ENCODE peak calls at places on chromosome 1, in four cellular contexts. T, U, W and F are unnamed samples. For H3K9me3, the result is how much of the 10 kb centered on the place peaks cover.

GRCh38 chr1:27027575-27028250 is 15.1 kb upstream of the TENT5B start:
- DNase-seq in U (peak), T (no peak), W (no peak), F (peak)

GRCh38 chr1:158124034-158124433 is 56.7 kb upstream of the CD1D start:
- DNase-seq in W (no peak), U (no peak), T (no peak), F (no peak)

GRCh38 chr1:1783320-1783719 is 5.0 kb upstream of the NADK start:
- DNase-seq in U (no peak), T (no peak), W (no peak), F (no peak)

GRCh38 chr1:91282695-91283420 is 121.8 kb downstream of the HFM1 start:
- DNase-seq in W (peak), U (peak), T (peak), F (peak)

GRCh38 chr1:158043232-158043631 is 49.8 kb downstream of the KIRREL1 start:
- DNase-seq in T (no peak), W (no peak), U (peak), F (no peak)

GRCh38 chr1:59316497-59317128 is 19.7 kb downstream of the FGGY start:
- DNase-seq in W (peak), T (no peak), U (no peak), F (no peak)

GRCh38 chr1:2975466-2976179 is 45.6 kb upstream of the ACTRT2 start:
- DNase-seq in W (no peak), T (no peak), U (no peak), F (no peak)

GRCh38 chr1:61268546-61269243 is 186.3 kb downstream of the NFIA start:
- DNase-seq in U (no peak), W (no peak), T (no peak), F (no peak)

GRCh38 chr1:212589434-212589833 is 19.1 kb upstream of the ATF3 start:
- DNase-seq in W (no peak), U (no peak), T (no peak), F (no peak)

GRCh38 chr1:18479484-18479883 is 1.2 kb upstream of the KLHDC7A start:
- DNase-seq in T (no peak), U (no peak), W (no peak), F (no peak)

GRCh38 chr1:61589382-61589765 is 135.6 kb downstream of the TM2D1 start:
- DNase-seq in T (no peak), U (no peak), W (no peak), F (no peak)

GRCh38 chr1:27408151-27408550 is 15.7 kb downstream of the GPR3 start:
- DNase-seq in U (no peak), W (no peak), T (no peak), F (no peak)

GRCh38 chr1:214310010-214310409 is 29.1 kb downstream of the SMYD2 start:
- DNase-seq in T (no peak), U (no peak), W (no peak), F (no peak)

GRCh38 chr1:20017741-20018140 is 38.3 kb upstream of the PLA2G2A start:
- DNase-seq in W (no peak), U (no peak), T (no peak), F (no peak)
- H3K9me3 ChIP-seq in W (under half), U (under half), T (under half), F (under half)

DNA sequence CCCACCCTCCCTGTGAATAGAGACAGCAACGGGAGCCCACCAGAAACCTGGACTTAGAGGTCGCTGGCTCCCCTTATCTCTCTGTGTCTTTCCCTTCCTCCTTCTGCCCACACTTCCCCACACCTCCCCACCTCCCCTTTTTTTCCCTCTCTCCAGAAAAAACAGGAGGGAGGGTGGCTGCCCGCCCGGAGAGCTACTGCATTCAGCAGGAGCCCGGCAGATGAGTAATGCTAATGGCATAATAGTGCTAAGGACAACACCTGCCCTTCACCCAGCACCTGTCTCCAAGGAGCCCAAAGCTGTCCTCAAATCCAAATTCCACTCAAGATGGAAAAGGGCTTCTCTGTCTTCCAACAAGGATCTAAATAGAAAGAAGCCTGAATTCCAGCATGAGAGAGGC is 11.4 kb upstream of the PRELP start:
- DNase-seq in W (no peak), U (no peak), T (no peak), F (no peak)
- TF ChIP-seq ESRRA in W (no peak), U (no peak), T (no peak), F (no peak)

DNA sequence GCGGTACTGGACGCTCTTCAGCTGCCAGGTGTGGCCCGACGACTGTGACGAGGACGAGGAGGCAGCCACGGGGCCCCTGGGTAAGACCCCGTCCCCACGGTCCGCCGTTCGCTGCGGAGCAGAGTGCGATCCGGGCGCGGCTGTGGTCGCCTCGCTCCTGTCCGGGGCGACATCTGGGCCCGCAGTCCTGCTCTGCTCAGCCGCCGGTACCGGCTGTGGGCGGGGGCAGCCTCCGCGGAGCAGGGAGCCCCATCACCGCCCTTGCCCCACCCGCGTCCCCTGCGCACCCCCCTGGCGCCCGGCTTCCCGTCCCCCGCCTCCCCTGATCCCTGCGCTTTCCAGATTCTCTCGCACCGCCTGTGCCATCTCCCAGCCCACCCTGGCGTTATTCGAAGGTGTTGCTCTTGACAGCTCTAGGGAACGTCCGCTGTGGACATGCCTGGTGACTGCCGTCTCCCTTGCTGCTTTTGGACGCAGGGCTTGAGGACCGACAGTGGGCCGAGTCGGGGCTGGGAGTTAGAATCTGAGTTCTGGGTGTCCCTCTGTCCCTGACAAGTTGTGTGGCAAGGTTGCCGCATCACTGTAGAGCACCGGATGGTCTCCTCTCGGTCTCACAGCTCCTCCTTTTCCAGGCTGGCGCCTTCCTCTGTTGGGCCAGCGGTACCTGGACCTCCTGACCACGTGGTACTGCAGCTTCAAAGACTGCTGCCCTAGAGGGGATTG is 599 bp downstream of the TOR3A start:
- DNase-seq in W (no peak), U (peak), T (peak), F (peak)
- H3K9me3 ChIP-seq in W (under half), U (under half), T (under half), F (under half)

GRCh38 chr1:20723159-20723536 is 5.3 kb upstream of the KIF17 start:
- DNase-seq in T (no peak), W (no peak), U (no peak), F (no peak)

GRCh38 chr1:20721117-20722061 is 3.6 kb upstream of the KIF17 start:
- DNase-seq in U (no peak), T (no peak), W (no peak), F (no peak)

GRCh38 chr1:20719261-20719660 is 1.5 kb upstream of the KIF17 start:
- DNase-seq in U (no peak), T (no peak), W (no peak), F (no peak)

GRCh38 chr1:20719871-20720620 is 2.2 kb upstream of the KIF17 start:
- DNase-seq in T (no peak), U (no peak), W (no peak), F (no peak)

GRCh38 chr1:20720631-20721051 is 2.8 kb upstream of the KIF17 start:
- DNase-seq in T (no peak), W (no peak), U (no peak), F (no peak)
- TF ChIP-seq ESRRA in T (no peak), W (no peak), U (no peak), F (no peak)

GRCh38 chr1:10540277-10541005 is 65.7 kb downstream of the PEX14 start:
- DNase-seq in W (no peak), U (no peak), T (no peak), F (no peak)
- H3K9me3 ChIP-seq in W (under half), U (under half), T (under half), F (under half)

DNA sequence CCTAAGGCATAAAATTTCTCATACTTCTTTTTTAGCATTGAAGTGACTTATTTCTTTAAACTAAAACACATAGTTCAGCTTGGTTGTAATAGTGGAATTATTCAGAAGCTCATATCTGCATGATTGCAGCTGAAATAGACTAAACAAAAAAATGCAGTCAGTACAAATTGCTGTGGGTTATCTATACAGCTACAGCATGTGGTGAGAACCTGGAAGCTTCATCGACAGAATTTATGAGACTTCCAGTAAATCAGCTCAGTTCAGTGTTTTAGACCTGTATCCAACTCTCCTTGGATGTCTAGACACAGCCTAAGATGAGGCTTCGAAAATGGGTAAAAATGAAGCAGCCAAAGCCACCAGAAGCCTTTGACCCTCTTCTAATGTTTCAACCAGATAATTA is 127.1 kb upstream of the C1orf105 start:
- DNase-seq in T (no peak), W (no peak), U (no peak), F (no peak)
- TF ChIP-seq ESRRA in T (no peak), W (no peak), U (no peak), F (no peak)

GRCh38 chr1:171431994-171432393 is 53.3 kb upstream of the PRRC2C start:
- DNase-seq in W (no peak), T (no peak), U (no peak), F (no peak)

GRCh38 chr1:171426645-171427044 is 58.7 kb upstream of the PRRC2C start:
- DNase-seq in T (no peak), U (no peak), W (no peak), F (no peak)

GRCh38 chr1:171429137-171429536 is 56.2 kb upstream of the PRRC2C start:
- DNase-seq in U (no peak), W (no peak), T (no peak), F (no peak)

GRCh38 chr1:171424494-171424893 is 60.8 kb upstream of the PRRC2C start:
- DNase-seq in U (no peak), T (no peak), W (no peak), F (no peak)

DNA sequence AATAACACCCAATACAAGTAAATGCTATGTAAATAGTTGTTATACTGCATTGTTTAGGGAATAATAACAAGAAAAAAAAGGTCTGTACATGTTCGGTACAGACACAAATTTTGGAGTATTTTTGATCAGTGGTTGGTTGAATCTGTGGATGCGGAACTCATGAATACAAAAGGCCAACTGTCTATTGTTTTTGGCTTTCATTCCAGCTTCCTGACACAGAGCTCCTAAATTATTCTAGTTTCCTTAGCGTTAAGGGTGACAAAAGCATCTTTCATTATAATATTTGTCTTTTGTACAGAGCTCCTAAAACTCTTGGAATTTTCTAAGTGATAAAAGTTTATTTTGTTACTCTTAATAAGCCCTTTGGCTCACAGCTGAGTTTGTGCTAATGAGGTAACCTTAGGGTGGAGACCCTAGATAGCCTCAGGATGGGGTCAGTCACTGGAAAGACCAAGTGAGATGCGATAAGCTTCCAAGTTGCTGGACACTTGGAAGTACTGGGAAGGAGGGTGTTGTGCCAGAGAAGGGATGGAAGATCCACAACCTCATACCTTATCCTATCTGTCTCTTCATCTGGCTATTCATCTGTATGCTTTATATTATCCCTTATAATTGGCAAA is 57.4 kb upstream of the PRRC2C start:
- DNase-seq in T (no peak), W (no peak), U (no peak), F (no peak)
- H3K9me3 ChIP-seq in T (under half), W (under half), U (under half), F (under half)

GRCh38 chr1:46036894-46037596 is 95.4 kb downstream of the PIK3R3 start:
- DNase-seq in U (peak), W (peak), T (peak), F (peak)

GRCh38 chr1:46037597-46037936 is 94.9 kb downstream of the PIK3R3 start:
- DNase-seq in W (no peak), T (no peak), U (no peak), F (no peak)

GRCh38 chr1:46041974-46042373 is 90.5 kb downstream of the PIK3R3 start:
- DNase-seq in T (no peak), U (no peak), W (no peak), F (no peak)

GRCh38 chr1:46041551-46041950 is 90.9 kb downstream of the PIK3R3 start:
- DNase-seq in W (no peak), U (no peak), T (no peak), F (no peak)

DNA sequence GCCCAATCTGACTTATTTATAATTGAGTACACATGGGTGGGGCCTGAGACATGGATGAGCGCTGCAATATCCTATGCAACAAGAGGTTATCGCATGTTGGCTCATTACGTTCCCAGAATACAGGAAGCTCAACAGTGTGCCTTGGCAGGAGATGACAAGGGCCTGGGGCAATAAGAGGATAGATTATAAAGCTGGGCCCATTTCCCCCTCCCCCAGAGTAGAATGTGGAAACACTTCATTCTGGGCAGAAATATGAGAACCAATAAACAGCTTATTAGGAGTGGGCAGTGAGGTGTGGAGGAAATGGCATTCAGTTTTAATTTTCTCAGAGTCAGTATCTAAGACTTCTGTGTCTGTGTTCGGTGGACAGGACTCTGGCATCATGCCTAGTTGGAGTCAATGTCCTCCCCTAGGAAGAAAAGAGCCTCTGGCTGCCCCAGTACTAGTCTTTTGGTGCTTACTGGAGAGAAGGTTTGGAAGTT is 92.8 kb downstream of the PIK3R3 start:
- DNase-seq in T (no peak), U (peak), W (no peak), F (no peak)
- TF ChIP-seq ESRRA in T (no peak), U (no peak), W (no peak), F (no peak)